ENCODE peak calls at places on chromosome 4, in four cellular contexts. M is activated CD8-positive, alpha-beta T cell treated with anti-CD3 and anti-CD28 coated beads, Interleukin-2, amount 10 ng/mL, durations not matched to agents 7 days and 5 days; I is activated CD4-positive, CD25-positive, alpha-beta regulatory T cell treated with anti-CD3 and anti-CD28 coated beads, Interleukin-2, amount 50 U/mL, for 72 hours; C is hypothalamus. F is an unnamed sample.

GRCh38 chr4:28443786-28444412 is 1583.3 kb downstream of the STIM2 start:
- DNase-seq in M (no peak), I (no peak), C (no peak), F (no peak)

GRCh38 chr4:41256740-41257256 is at the start of gene UCHL1:
- DNase-seq in M (no peak), I (no peak), C (peak), F (no peak)

GRCh38 chr4:139575072-139575471 is 19.1 kb upstream of the SETD7 start:
- DNase-seq in M (no peak), I (no peak), C (no peak), F (no peak)

GRCh38 chr4:120858776-120859175 is 63.8 kb downstream of the PRDM5 start:
- DNase-seq in M (no peak), I (no peak), C (no peak), F (no peak)

GRCh38 chr4:172202480-172203076 is 389.4 kb downstream of the GALNTL6 start:
- DNase-seq in M (no peak), I (no peak), C (no peak), F (no peak)

GRCh38 chr4:24428850-24429249 is 155.5 kb downstream of the DHX15 start:
- DNase-seq in M (no peak), I (no peak), C (no peak), F (no peak)

GRCh38 chr4:183443609-183444148 is 757 bp upstream of the CDKN2AIP start:
- DNase-seq in M (peak), I (no peak), C (peak), F (peak)

GRCh38 chr4:120568736-120569135 is 353.8 kb downstream of the PRDM5 start:
- DNase-seq in M (no peak), I (no peak), C (no peak), F (no peak)

GRCh38 chr4:184849184-184849583 is 23.4 kb upstream of the ACSL1 start:
- DNase-seq in M (no peak), I (no peak), C (no peak), F (no peak)

GRCh38 chr4:122700178-122700725 is 32.3 kb upstream of the BBS12 start:
- DNase-seq in M (no peak), I (no peak), C (no peak), F (peak)

GRCh38 chr4:163330828-163331628 is 1.4 kb downstream of the NPY1R start:
- DNase-seq in M (no peak), I (no peak), C (no peak), F (no peak)

GRCh38 chr4:10099521-10100325 is 16.9 kb downstream of the WDR1 start:
- DNase-seq in M (peak), I (no peak), C (no peak), F (no peak)

GRCh38 chr4:3809028-3809427 is 42.8 kb downstream of the ADRA2C start:
- DNase-seq in M (no peak), I (no peak), C (no peak), F (no peak)

GRCh38 chr4:15100994-15101695 is 98.9 kb downstream of the CPEB2 start:
- DNase-seq in M (no peak), I (no peak), C (peak), F (no peak)

GRCh38 chr4:991451-992296 is 1.5 kb downstream of the SLC26A1 start:
- DNase-seq in M (no peak), I (no peak), C (no peak), F (no peak)

F was measured in gastrocnemius medialis.